ENCODE peak calls at places on chromosomes 11 and 22, in five cellular contexts. R, G, H, U and K are unnamed samples. For H3K4me1, the result is how much of the 10 kb centered on the place peaks cover.

GRCh38 chr11:358129-358805 is 11.0 kb upstream of the B4GALNT4 start:
- DNase-seq in R (no peak), G (no peak), H (peak), U (no peak), K (no peak)

GRCh38 chr11:78097666-78098385 is 18.2 kb upstream of the NDUFC2 start:
- DNase-seq in R (no peak), G (no peak), H (no peak), U (no peak), K (no peak)

GRCh38 chr11:35953081-35953480 is 9.2 kb downstream of the LDLRAD3 start:
- DNase-seq in R (no peak), G (no peak), H (no peak), U (no peak), K (no peak)

GRCh38 chr11:123219066-123219697 is 24.1 kb upstream of the CLMP start:
- DNase-seq in R (no peak), G (no peak), H (no peak), U (no peak), K (no peak)

GRCh38 chr11:1129666-1130160 is 28.0 kb upstream of the MUC5AC start:
- DNase-seq in R (no peak), G (no peak), H (no peak), U (no peak), K (no peak)

GRCh38 chr11:112540261-112540660 is 279.6 kb upstream of the PLET1 start:
- DNase-seq in R (no peak), G (no peak), H (no peak), U (no peak), K (no peak)

GRCh38 chr11:17743808-17744119 is 9.2 kb downstream of the KCNC1 start:
- DNase-seq in R (no peak), G (no peak), H (peak), U (no peak), K (no peak)

GRCh38 chr11:72969894-72970335 is 155.7 kb downstream of the ATG16L2 start:
- DNase-seq in R (no peak), G (no peak), H (no peak), U (no peak), K (no peak)

GRCh38 chr11:117299351-117300300 is 8.5 kb downstream of the BACE1-AS start:
- DNase-seq in R (no peak), G (no peak), H (no peak), U (no peak), K (no peak)

GRCh38 chr11:19813158-19813879 is 100.7 kb downstream of the NAV2 start:
- DNase-seq in R (no peak), G (peak), H (no peak), U (no peak), K (no peak)
- H3K4me1 ChIP-seq in R (under half), G (half or more), H (under half), U (under half), K (under half)

GRCh38 chr11:5004429-5005274 is 10.0 kb downstream of the OR51L1 start:
- DNase-seq in R (no peak), G (no peak), H (no peak), U (no peak), K (no peak)

GRCh38 chr11:5011254-5011653 is 16.6 kb downstream of the OR51L1 start:
- DNase-seq in R (no peak), G (no peak), H (no peak), U (no peak), K (no peak)

GRCh38 chr11:5013012-5013411 is 18.4 kb downstream of the OR51L1 start:
- DNase-seq in R (no peak), G (no peak), H (no peak), U (no peak), K (no peak)

GRCh38 chr11:5007561-5007960 is 12.9 kb downstream of the OR51L1 start:
- DNase-seq in R (no peak), G (no peak), H (no peak), U (no peak), K (no peak)
- TF ChIP-seq CTCF in R (no peak), G (no peak), H (no peak), U (no peak), K (no peak)

GRCh38 chr22:50734986-50735738 is 2.8 kb upstream of the ACR start:
- DNase-seq in R (no peak), G (no peak), H (no peak), U (peak), K (no peak)
- H3K4me1 ChIP-seq in R (under half), G (under half), H (under half), U (under half), K (under half)

DNA sequence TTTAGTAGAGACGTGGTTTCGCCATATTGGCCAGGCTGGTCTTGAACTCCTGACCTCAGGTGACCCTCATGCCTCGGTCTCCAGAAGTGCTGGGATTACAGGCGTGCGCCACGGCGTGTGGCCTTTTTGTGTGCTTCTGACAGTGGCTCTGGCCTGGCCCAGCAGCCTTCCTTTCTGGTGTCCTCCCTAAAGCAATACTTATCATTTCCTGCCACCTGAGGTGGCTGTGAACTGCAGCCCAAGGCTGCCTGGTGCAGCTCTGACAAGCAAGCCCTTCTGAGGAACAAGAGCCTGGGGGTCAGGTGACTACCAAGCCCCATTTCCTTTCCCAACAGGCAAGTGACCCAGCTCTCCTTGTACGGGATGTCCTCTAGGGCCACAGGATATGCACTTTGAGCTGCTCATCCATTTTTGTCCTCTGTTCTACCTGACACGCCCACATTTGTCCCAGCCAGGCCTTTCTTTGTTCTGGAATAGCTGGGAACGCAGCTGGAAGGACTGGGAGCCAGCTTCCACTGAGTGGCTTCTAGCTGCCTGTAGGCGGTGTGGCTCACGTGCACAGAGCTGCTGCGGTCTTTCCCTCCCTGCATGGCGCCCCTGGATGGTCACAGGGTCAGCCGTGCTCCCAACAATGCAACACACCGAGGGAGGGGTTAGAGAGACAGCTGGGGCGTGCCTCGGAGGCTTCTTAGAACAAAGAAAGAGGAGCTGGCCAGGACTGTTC is 12.3 kb upstream of the BID start:
- DNase-seq in R (no peak), G (peak), H (no peak), U (peak), K (no peak)
- TF ChIP-seq CTCF in R (no peak), G (peak), H (no peak), U (no peak), K (no peak)

GRCh38 chr11:121471167-121471566 is 18.4 kb upstream of the SORL1-AS1 start:
- DNase-seq in R (no peak), G (no peak), H (no peak), U (no peak), K (no peak)

GRCh38 chr11:121466063-121466794 is 13.5 kb upstream of the SORL1-AS1 start:
- DNase-seq in R (peak), G (peak), H (peak), U (peak), K (no peak)

GRCh38 chr11:121469910-121470309 is 17.1 kb upstream of the SORL1-AS1 start:
- DNase-seq in R (no peak), G (no peak), H (no peak), U (no peak), K (no peak)

GRCh38 chr11:121465709-121466062 is 12.9 kb upstream of the SORL1-AS1 start:
- DNase-seq in R (no peak), G (no peak), H (no peak), U (no peak), K (no peak)

DNA sequence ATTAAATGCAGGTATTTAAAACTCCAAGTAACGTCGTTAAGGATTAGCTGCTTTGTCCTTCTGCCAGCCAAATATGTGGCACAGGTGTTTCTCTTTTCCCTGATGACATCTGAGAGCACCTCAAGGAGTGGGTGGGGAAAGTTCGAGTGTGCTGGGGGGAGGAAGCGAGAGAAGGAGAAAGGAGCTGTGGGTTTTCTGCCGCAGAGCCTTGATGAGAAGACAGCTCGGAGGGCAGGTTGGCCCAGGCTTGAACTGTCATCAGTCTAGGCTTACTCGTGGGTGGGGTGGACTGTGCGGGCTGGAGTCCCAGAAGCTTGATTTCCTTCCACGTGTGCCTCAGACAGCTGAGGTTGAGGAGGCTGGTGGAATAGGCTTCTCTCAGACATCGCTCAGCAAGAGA is 15.2 kb upstream of the SORL1-AS1 start:
- DNase-seq in R (no peak), G (no peak), H (no peak), U (no peak), K (no peak)
- H3K4me1 ChIP-seq in R (under half), G (under half), H (under half), U (under half), K (half or more)

GRCh38 chr11:28797536-28797935 is 689.3 kb downstream of the METTL15 start:
- DNase-seq in R (no peak), G (no peak), H (no peak), U (no peak), K (no peak)
- TF ChIP-seq CTCF in R (no peak), G (no peak), H (no peak), U (no peak), K (no peak)

DNA sequence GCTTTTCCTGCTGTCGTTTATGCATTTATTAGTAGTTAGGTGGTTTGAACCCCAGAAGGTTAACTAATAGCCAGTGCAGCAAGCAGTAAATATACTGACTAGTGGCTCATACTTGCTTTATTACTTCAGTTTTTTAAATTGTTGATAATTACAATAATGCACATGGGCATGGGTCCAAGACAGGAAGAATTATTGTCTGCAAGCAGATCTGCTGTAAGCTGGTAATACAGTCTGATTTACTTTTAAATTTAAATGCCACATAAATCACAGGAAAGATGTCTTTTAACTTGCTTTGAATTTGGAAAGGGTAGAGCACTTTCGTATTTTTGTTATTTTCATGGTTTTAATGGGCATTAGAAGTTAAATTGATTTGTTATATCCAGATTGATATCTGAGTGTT is 27.1 kb downstream of the APLP2 start:
- DNase-seq in R (no peak), G (no peak), H (no peak), U (no peak), K (no peak)
- H3K4me1 ChIP-seq in R (under half), G (under half), H (under half), U (under half), K (under half)

DNA sequence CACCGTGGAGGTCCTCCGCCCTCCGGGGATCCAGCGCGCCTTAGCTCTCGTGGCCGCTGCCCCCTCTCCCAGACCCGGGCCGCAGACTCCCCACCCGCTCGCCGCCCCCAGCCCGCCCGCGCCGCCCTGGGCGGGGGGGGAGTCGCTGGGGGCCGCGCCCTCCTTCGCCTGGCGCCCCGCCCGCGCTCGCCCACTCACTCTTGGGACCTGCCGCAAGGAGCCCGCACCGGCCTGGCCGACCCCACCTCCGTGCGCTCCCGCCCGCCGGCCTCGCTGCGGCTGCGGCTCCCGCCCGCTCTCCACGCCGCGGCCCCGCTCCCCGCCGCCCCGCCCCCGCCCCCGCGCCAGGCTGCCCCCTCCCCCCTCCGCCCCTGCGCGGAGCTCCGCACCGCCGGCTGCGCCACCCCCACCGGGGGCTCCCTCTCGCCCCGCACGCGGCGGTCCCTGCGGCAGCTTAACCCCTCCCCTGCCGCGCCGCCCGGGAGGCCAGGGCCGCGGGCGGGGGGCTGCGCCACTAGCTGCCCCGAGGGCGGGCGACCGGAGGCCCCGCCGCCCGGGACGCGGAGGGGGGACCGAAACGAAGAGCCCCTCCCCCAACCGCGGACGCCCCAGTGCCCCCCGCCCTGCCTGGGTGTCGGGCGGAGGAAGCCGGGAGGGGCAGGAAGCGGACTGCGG is 739 bp upstream of the RASGRP2 start:
- DNase-seq in R (no peak), G (no peak), H (no peak), U (no peak), K (no peak)
- TF ChIP-seq CTCF in R (no peak), G (no peak), H (no peak), U (no peak), K (no peak)